ENCODE peak calls at places on chromosome 21, in ten cellular contexts. I is GM13977, E is GM20000, G is fibroblast of pulmonary artery, N is GM12865, F is AG04450, P is cardiac muscle cell, J is NB4, B is uterus, K is esophagus muscularis mucosa. Q is an unnamed sample.

GRCh38 chr21:46109251-46110221 is 11.6 kb downstream of the COL6A2 start:
- DNase-seq in I (no peak), E (no peak), G (no peak), N (no peak), F (no peak), P (no peak), J (no peak), B (no peak), K (peak), Q (peak)

GRCh38 chr21:28154121-28154520 is 838.6 kb downstream of the LTN1 start:
- DNase-seq in I (no peak), E (no peak), G (no peak), N (no peak), F (no peak), P (no peak), J (no peak), B (no peak), K (no peak), Q (no peak)

GRCh38 chr21:20641251-20641650 is 357.0 kb upstream of the NCAM2 start:
- DNase-seq in I (no peak), E (no peak), G (no peak), N (no peak), F (no peak), P (no peak), J (no peak), B (no peak), K (no peak), Q (no peak)

GRCh38 chr21:45393021-45393420 is 11.9 kb upstream of the COL18A1 start:
- DNase-seq in I (no peak), E (no peak), G (no peak), N (no peak), F (no peak), P (no peak), J (no peak), B (peak), K (no peak), Q (no peak)

GRCh38 chr21:34544032-34544496 is 32.1 kb upstream of the KCNE1 start:
- DNase-seq in I (no peak), E (peak), G (peak), N (peak), F (no peak), P (peak), J (peak), B (peak), K (no peak), Q (no peak)

GRCh38 chr21:46156378-46156645 is 933 bp upstream of the FTCD start:
- DNase-seq in I (no peak), E (no peak), G (no peak), N (no peak), F (no peak), P (no peak), J (no peak), B (no peak), K (no peak), Q (no peak)

GRCh38 chr21:30831194-30831765 is 1.7 kb upstream of the KRTAP7-1 start:
- DNase-seq in I (peak), E (peak), G (peak), N (peak), F (no peak), P (peak), J (peak), B (no peak), K (no peak), Q (no peak)

GRCh38 chr21:40318371-40318770 is 451.1 kb downstream of the PCP4 start:
- DNase-seq in I (no peak), E (no peak), G (no peak), N (no peak), F (no peak), P (no peak), J (no peak), B (no peak), K (no peak), Q (no peak)

GRCh38 chr21:44742418-44743153 is 31.2 kb upstream of the TSPEAR start:
- DNase-seq in I (no peak), E (no peak), G (peak), N (no peak), F (no peak), P (no peak), J (peak), B (no peak), K (no peak), Q (no peak)

GRCh38 chr21:16460936-16461335 is 731.2 kb downstream of the USP25 start:
- DNase-seq in I (no peak), E (no peak), G (no peak), N (no peak), F (no peak), P (no peak), J (peak), B (no peak), K (no peak), Q (no peak)

GRCh38 chr21:28160378-28160777 is 832.3 kb downstream of the LTN1 start:
- DNase-seq in I (no peak), E (no peak), G (peak), N (no peak), F (no peak), P (no peak), J (no peak), B (peak), K (no peak), Q (no peak)

GRCh38 chr21:46040707-46041106 is 57.2 kb upstream of the COL6A2 start:
- DNase-seq in I (no peak), E (no peak), G (no peak), N (no peak), F (no peak), P (no peak), J (no peak), B (no peak), K (no peak), Q (no peak)

GRCh38 chr21:39313457-39314154 is at the start of gene BRWD1:
- DNase-seq in I (peak), E (peak), G (peak), N (peak), F (peak), P (peak), J (peak), B (peak), K (peak), Q (peak)
- TF ChIP-seq CTCF in I (peak), E (peak), G (no peak), N (no peak), F (no peak), P (peak), J (peak), B (no peak), K (peak), Q (peak)

GRCh38 chr21:31873696-31874599 is 1.1 kb downstream of the HUNK start:
- DNase-seq in I (peak), E (peak), G (no peak), N (peak), F (no peak), P (peak), J (peak), B (peak), K (no peak), Q (peak)

GRCh38 chr21:31872072-31872451 is 758 bp upstream of the HUNK start:
- DNase-seq in I (no peak), E (no peak), G (no peak), N (no peak), F (no peak), P (no peak), J (no peak), B (no peak), K (no peak), Q (no peak)

GRCh38 chr21:31874817-31875216 is 2.0 kb downstream of the HUNK start:
- DNase-seq in I (no peak), E (no peak), G (no peak), N (no peak), F (no peak), P (peak), J (no peak), B (peak), K (no peak), Q (no peak)

GRCh38 chr21:31873275-31873695 is 465 bp downstream of the HUNK start:
- DNase-seq in I (no peak), E (peak), G (no peak), N (no peak), F (no peak), P (peak), J (peak), B (no peak), K (no peak), Q (no peak)

DNA sequence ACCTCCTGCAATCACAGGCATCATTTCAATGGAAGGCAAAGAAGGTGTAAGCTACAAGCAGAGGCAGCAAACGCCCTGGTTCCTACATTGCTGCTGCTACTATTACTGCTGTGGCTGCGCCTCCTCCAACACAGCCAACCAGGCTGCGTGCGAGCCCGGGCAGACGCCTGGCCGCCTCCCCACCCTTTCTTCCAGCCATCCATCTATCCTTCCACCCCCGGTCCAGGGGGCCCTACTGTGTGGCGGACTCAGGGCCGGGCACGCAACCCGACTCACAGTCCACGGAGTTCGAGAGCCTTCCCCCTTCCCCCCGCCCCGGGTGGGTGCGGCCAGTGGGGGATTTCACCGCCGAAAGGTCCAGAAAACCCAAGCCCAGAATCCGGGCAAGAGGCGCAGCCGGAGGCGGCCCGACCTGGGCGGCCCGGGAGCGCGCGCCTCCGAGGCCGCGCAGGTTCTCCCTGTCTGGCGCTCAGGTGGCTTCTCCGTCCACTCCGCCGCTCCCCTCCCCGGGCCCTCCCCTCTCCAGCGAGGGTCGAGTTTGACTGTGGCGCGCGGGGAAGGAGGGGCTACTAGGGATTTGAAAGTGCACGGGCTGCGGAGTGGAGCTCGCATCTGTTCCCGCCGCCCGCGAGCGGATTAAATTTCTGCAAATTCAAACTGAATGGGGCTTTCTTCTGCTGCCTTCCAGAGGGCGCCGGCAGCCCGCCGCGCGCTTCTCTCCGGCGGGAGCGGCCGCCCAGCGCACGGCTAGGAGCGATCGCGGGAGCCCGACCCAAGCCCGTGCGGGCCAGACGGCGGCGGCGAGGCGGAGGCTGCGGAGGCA is at the start of gene HUNK:
- DNase-seq in I (peak), E (peak), G (peak), N (peak), F (no peak), P (peak), J (peak), B (peak), K (no peak), Q (no peak)
- TF ChIP-seq CTCF in I (no peak), E (no peak), G (no peak), N (no peak), F (peak), P (no peak), J (no peak), B (no peak), K (no peak), Q (peak)

GRCh38 chr21:43269461-43269860 is 100.7 kb downstream of the CRYAA start:
- DNase-seq in I (peak), E (peak), G (no peak), N (peak), F (no peak), P (no peak), J (peak), B (no peak), K (no peak), Q (no peak)
- TF ChIP-seq CTCF in I (peak), E (no peak), G (peak), N (peak), F (peak), P (peak), J (peak), B (no peak), K (no peak), Q (no peak)

DNA sequence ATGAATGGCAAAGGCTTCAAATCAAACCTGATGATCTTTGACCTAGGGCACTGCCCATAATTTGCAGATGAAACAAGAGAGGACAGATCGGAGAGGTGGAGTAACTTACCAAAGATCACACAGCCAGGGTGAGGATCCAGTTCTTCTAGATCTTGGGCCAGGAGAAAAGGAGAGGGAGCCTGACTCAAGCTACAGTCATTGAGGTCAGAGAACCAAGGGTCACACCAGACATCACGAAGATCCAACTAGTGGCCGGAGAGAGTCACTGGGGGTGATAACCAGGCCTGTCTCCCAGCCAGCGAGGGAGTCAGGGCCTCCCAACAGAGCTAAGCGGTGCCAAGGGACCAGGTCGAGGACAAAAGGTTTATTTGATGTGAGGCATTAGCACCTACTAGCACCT is 115.0 kb downstream of the RIPK4 start:
- DNase-seq in I (no peak), E (no peak), G (no peak), N (no peak), F (no peak), P (no peak), J (no peak), B (no peak), K (no peak), Q (no peak)
- TF ChIP-seq CTCF in I (no peak), E (no peak), G (no peak), N (no peak), F (no peak), P (no peak), J (no peak), B (no peak), K (no peak), Q (no peak)

GRCh38 chr21:38857152-38857825 is 51.6 kb downstream of the ETS2 start:
- DNase-seq in I (no peak), E (no peak), G (no peak), N (no peak), F (no peak), P (peak), J (no peak), B (no peak), K (peak), Q (peak)
- TF ChIP-seq CTCF in I (no peak), E (no peak), G (no peak), N (no peak), F (no peak), P (no peak), J (no peak), B (no peak), K (no peak), Q (no peak)

GRCh38 chr21:39083377-39084008 is 99.8 kb downstream of the PSMG1 start:
- DNase-seq in I (no peak), E (no peak), G (peak), N (no peak), F (no peak), P (no peak), J (peak), B (no peak), K (no peak), Q (no peak)

GRCh38 chr21:39084979-39085729 is 98.1 kb downstream of the PSMG1 start:
- DNase-seq in I (no peak), E (no peak), G (no peak), N (no peak), F (no peak), P (no peak), J (no peak), B (no peak), K (no peak), Q (no peak)

GRCh38 chr21:39084073-39084472 is 99.2 kb downstream of the PSMG1 start:
- DNase-seq in I (no peak), E (no peak), G (no peak), N (no peak), F (no peak), P (no peak), J (no peak), B (no peak), K (no peak), Q (no peak)

GRCh38 chr21:39080366-39080765 is 102.9 kb downstream of the PSMG1 start:
- DNase-seq in I (no peak), E (no peak), G (no peak), N (no peak), F (no peak), P (no peak), J (no peak), B (no peak), K (no peak), Q (no peak)

GRCh38 chr21:39082656-39083376 is 100.4 kb downstream of the PSMG1 start:
- DNase-seq in I (no peak), E (no peak), G (no peak), N (no peak), F (no peak), P (no peak), J (no peak), B (no peak), K (no peak), Q (no peak)
- TF ChIP-seq CTCF in I (no peak), E (no peak), G (no peak), N (no peak), F (no peak), P (no peak), J (no peak), B (no peak), K (no peak), Q (no peak)

DNA sequence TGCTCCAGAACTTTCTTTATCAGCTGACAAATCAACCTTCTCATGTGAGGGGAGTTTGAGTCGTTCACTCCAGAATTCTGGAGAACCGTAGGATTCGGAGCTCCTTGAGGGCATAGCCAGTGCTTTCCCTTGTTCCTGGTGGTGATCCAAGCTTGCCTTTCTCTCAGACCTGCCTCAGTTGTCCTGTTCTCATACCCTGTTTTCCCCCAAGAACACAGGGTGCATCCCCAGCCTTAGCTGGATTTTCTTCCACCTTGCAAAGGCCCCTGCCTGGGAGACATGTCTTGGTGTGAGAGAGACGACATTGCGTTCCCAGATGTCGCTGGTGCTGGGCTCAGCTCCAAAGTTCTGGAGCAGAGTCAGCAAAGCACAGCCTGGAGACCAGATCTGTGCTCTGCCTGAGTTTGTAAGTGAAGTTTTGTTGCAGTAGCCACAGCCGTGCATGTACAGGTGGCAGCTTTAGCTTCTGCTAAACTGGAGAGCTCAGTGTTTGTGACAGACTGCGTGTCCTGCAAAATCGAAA is 40.0 kb downstream of the ABCG1 start:
- DNase-seq in I (no peak), E (no peak), G (no peak), N (no peak), F (no peak), P (no peak), J (no peak), B (no peak), K (no peak), Q (no peak)
- TF ChIP-seq CTCF in I (no peak), E (no peak), G (no peak), N (no peak), F (no peak), P (no peak), J (no peak), B (no peak), K (no peak), Q (no peak)

DNA sequence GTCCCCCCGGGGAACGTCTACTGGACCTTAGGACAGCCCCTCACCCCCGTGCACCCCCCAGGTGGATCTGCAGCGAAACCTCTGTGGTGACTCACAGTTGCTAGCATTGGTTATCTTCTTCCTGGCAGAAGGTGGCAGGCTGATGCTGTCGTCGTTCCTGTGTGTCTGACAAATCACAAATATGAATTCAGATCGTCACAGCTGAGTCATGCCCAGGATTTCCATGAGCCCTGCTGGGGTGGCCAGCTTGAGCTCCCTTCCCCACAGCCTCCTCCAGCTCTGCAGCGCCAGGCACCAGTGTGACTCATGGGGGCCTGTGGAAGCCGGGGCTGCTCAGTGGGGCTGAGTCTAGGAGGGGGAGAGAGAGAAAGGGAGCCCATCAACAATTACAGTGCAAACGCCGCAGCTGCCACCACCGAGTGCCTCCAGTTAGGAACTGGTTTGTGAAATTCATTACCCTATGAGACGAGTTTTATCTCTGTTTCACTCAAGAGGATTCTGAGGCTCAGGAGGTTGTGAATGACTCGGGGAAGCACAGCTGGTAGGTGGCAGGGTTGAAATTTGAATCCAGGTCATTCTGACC is 197.9 kb downstream of the DYRK1A start:
- DNase-seq in I (peak), E (peak), G (peak), N (peak), F (peak), P (peak), J (peak), B (peak), K (peak), Q (peak)
- TF ChIP-seq CTCF in I (peak), E (no peak), G (no peak), N (no peak), F (no peak), P (no peak), J (no peak), B (no peak), K (no peak), Q (no peak)

GRCh38 chr21:14766241-14766640 is 220.1 kb upstream of the SAMSN1 start:
- DNase-seq in I (no peak), E (no peak), G (no peak), N (no peak), F (no peak), P (no peak), J (no peak), B (no peak), K (no peak), Q (no peak)
- TF ChIP-seq CTCF in I (no peak), E (no peak), G (no peak), N (no peak), F (no peak), P (no peak), J (no peak), B (no peak), K (no peak), Q (no peak)